ENCODE peak calls at places on chromosomes 4 and X, in five cellular contexts. O is progenitor cell of endocrine pancreas, Z is tibial nerve, J is AG04449, I is osteocyte. B is an unnamed sample.

GRCh38 chrX:48854898-48855297 is 19.5 kb upstream of the PCSK1N start:
- DNase-seq in O (no peak), Z (no peak), I (no peak), J (no peak), B (no peak)

GRCh38 chrX:136906921-136907510 is 26.5 kb upstream of the RBMX start:
- DNase-seq in I (no peak), O (no peak), J (no peak), Z (no peak), B (no peak)

GRCh38 chr4:41236046-41236445 is 20.7 kb upstream of the UCHL1 start:
- DNase-seq in Z (no peak), J (no peak), I (no peak), O (no peak), B (no peak)

GRCh38 chrX:41386222-41386990 is 52.4 kb downstream of the DDX3X start:
- DNase-seq in I (no peak), O (no peak), Z (no peak), J (no peak), B (no peak)

GRCh38 chrX:26295425-26295824 is 79.5 kb downstream of the MAGEB5 start:
- DNase-seq in I (no peak), J (no peak), O (no peak), Z (no peak), B (no peak)

GRCh38 chr4:5036239-5036638 is 15.0 kb upstream of the STK32B start:
- DNase-seq in O (no peak), J (no peak), I (no peak), Z (no peak), B (no peak)

GRCh38 chr4:189046642-189047041 is 894.0 kb upstream of the FRG1 start:
- DNase-seq in J (no peak), Z (no peak), O (no peak), I (no peak), B (no peak)

GRCh38 chr4:126973201-126973600 is 659.6 kb upstream of the INTU start:
- DNase-seq in Z (no peak), J (no peak), I (no peak), O (no peak), B (no peak)

DNA sequence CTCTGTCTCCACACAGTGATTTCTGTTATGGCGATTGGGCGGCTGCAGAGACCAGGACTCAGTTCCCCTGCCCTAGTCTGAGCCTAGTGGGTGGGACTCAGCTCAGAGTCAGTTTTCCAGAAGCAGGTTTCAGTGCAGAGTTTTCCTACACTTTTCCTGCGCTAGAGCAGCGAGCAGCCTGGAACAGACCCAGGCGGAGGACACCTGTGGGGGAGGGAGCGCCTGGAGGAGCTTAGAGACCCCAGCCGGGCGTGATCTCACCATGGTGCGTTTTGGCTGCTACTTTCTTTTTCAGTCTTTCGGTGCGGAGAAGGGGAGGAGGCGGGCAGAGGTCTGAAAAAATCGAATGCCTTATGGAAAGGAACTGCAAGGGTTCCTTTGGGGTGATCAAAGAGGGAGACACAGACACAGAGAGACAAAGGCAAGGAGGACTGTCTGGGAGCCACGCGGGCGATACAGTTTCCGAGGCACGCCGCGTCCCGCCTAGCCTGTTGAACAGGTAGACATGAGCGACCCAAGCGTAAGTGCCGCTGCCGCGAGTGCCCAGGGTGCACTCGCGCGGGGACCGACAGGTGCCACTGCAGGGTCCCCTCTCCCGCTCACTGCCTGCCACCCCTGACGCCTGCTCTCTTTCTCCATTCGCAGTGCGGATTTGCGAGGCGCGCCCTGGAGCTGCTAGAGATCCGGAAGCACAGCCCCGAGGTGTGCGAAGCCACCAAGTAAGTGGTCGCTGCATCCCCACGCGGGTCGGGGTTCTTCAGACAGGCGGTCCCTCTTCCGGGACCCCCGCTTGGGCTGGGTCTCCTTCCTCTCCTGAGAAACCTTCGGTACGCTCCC is at the start of gene GUCY1A1:
- DNase-seq in I (peak; percentile 83), J (no peak), Z (no peak), O (peak; percentile 44), B (peak; percentile 72)
- TF ChIP-seq CTCF in I (no peak), J (no peak), Z (no peak), O (no peak), B (no peak)

DNA sequence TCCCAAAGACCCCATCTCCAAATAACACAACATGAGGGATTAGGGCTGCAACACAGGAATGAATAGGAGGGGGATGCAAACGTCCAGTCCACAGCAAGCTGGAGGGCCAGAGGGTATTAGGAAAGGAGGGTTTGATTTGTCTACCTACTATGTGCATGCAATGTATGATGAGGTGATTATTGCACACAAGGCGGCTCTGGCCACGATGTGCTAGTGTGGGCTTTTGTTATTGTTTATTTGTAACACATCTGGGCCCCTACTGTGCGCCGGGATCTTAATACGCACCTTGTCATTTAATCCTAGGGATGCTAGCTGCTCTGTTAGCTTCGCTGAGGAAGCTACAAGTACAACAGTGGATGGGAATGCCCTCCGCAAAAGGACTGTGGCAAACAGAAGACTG is 19.5 kb downstream of the SH3KBP1 start:
- DNase-seq in O (no peak), Z (no peak), I (no peak), J (no peak), B (no peak)
- TF ChIP-seq CTCF in O (no peak), Z (no peak), I (no peak), J (no peak), B (no peak)

GRCh38 chr4:107155366-107155765 is 119.3 kb upstream of the DKK2 start:
- DNase-seq in O (no peak), J (no peak), I (no peak), Z (no peak), B (no peak)
- TF ChIP-seq CTCF in O (no peak), J (no peak), I (no peak), Z (no peak), B (no peak)

DNA sequence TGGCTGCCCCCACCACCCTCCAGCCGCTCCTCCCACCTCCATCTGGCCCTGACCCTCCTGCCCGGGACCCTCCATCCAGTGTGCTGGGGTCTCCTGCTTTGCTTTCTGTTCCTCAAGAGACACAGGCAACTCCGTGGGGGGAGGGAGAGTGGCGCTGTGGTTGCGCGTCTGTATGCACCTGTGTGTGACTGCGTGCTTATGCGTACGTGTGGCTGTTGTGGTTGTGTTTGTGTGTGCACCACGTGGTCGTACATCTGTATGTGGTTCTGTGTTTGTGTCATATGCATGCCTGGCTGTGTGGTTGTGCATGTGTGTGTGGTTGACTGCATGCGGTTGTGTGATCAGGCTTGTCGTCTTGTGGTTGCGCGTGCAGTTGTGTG is 33.2 kb downstream of the CPLX1 start:
- DNase-seq in J (no peak), O (no peak), Z (no peak), I (no peak), B (no peak)
- TF ChIP-seq CTCF in J (no peak), O (no peak), Z (no peak), I (no peak), B (no peak)

GRCh38 chrX:1468250-1468772 is 15.6 kb upstream of the ASMTL start:
- DNase-seq in J (no peak), O (peak; percentile 4), Z (no peak), I (peak; percentile 90), B (peak; percentile 44)
- TF ChIP-seq CTCF in J (no peak), O (no peak), Z (no peak), I (peak; percentile 37), B (no peak)

GRCh38 chr4:184649026-184649970 is at the start of the genes CASP3 and PRIMPOL:
- DNase-seq in J (peak; percentile 51), Z (peak; percentile 91), O (peak; percentile 94), I (peak; percentile 98), B (peak; percentile 98)
- TF ChIP-seq CTCF in J (peak; percentile 53), Z (peak; percentile 54), O (peak; percentile 33), I (peak; percentile 53), B (peak; percentile 44)

GRCh38 chr4:83011779-83012630 is 1.4 kb upstream of the LIN54 start:
- DNase-seq in I (no peak), O (peak; percentile 50), J (no peak), Z (no peak), B (peak; percentile 73)
- TF ChIP-seq CTCF in I (no peak), O (no peak), J (no peak), Z (no peak), B (no peak)

GRCh38 chr4:182928061-182928460 is 10.9 kb upstream of the DCTD start:
- DNase-seq in J (no peak), O (no peak), Z (no peak), I (no peak), B (no peak)
- TF ChIP-seq CTCF in J (peak; percentile 11), O (peak; percentile 36), Z (no peak), I (peak; percentile 16), B (peak; percentile 58)

DNA sequence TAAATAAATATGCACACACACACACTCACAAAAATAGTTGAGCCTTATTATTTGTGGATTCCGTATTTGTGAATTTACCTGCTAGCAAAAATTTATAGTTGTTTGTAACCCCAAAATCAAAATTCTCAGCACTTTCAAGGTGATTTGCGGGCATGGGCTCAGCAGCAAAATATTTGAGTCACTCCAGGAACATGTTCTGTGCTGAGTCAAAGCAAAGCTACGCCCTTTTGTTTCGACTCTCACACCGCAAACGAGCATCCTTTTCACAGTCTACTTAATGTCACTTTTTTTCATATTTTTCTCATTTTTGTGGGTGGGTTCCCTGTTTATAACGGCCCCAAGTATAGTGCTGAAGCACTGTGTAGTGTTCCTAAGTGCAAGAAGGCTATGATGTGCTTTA is 723.0 kb upstream of the AGA start:
- DNase-seq in I (no peak), O (no peak), J (no peak), Z (no peak), B (no peak)
- TF ChIP-seq CTCF in I (no peak), O (no peak), J (no peak), Z (no peak), B (no peak)

GRCh38 chr4:89551191-89551590 is 243.6 kb upstream of the GPRIN3 start:
- DNase-seq in Z (no peak), O (no peak), J (no peak), I (no peak), B (no peak)
- TF ChIP-seq CTCF in Z (no peak), O (no peak), J (no peak), I (no peak), B (no peak)